ENCODE peak calls at places on chromosomes 7 and 10, in four cellular contexts. S is IMR-90, Y is fibroblast of lung, Z is choroid plexus epithelial cell. T is an unnamed sample.

GRCh38 chr10:132436861-132437410 is 39.9 kb downstream of the PWWP2B start:
- DNase-seq in S (no peak), Y (no peak), Z (no peak), T (no peak)

GRCh38 chr10:132700168-132701098 is 85.5 kb downstream of the NKX6-2 start:
- DNase-seq in Z (peak; percentile 55), Y (peak; percentile 65), S (peak; percentile 58), T (no peak)

GRCh38 chr7:44285561-44285960 is 39.8 kb downstream of the CAMK2B start:
- DNase-seq in Z (no peak), S (no peak), Y (no peak), T (no peak)

GRCh38 chr7:22725585-22725984 is 1.4 kb upstream of the IL6 start:
- DNase-seq in S (peak; percentile 48), Y (peak; percentile 60), Z (peak; percentile 51), T (no peak)

GRCh38 chr7:123285076-123285700 is 85.4 kb upstream of the SLC13A1 start:
- DNase-seq in Z (no peak), S (no peak), Y (no peak), T (no peak)

GRCh38 chr10:17199351-17199804 is 2.1 kb downstream of the TRDMT1 start:
- DNase-seq in Y (peak; percentile 81), Z (peak; percentile 79), S (peak; percentile 70), T (no peak)

GRCh38 chr7:134890246-134891240 is 95.8 kb upstream of the AGBL3 start:
- DNase-seq in S (peak; percentile 57), Y (peak; percentile 49), Z (peak; percentile 72), T (peak; percentile 46)

GRCh38 chr7:37643876-37644275 is 39.7 kb upstream of the GPR141 start:
- DNase-seq in S (no peak), Y (no peak), Z (no peak), T (no peak)

GRCh38 chr7:4013793-4014192 is 668.3 kb upstream of the FOXK1 start:
- DNase-seq in Y (no peak), S (no peak), Z (no peak), T (no peak)

GRCh38 chr10:91976324-91977051 is 52.9 kb downstream of the BTAF1 start:
- DNase-seq in Z (peak; percentile 9), Y (no peak), S (no peak), T (no peak)

GRCh38 chr10:525565-526315 is 163.7 kb downstream of the DIP2C start:
- DNase-seq in Z (no peak), S (peak; percentile 61), Y (no peak), T (no peak)

GRCh38 chr10:620417-620816 is 69.1 kb downstream of the DIP2C start:
- DNase-seq in S (no peak), Z (no peak), Y (no peak), T (no peak)

GRCh38 chr7:148156248-148156647 is 434.3 kb upstream of the C7orf33 start:
- DNase-seq in Z (peak; percentile 1), S (peak; percentile 1), Y (no peak), T (no peak)

GRCh38 chr10:126758867-126759266 is 88.4 kb upstream of the C10orf90 start:
- DNase-seq in Z (no peak), Y (no peak), S (no peak), T (no peak)

GRCh38 chr10:100359030-100359432 is 12.0 kb downstream of the SCD start:
- DNase-seq in Y (no peak), Z (no peak), S (no peak), T (no peak)

GRCh38 chr10:94138391-94138790 is 144.7 kb downstream of the PLCE1 start:
- DNase-seq in Y (peak; percentile 43), Z (peak; percentile 47), S (peak; percentile 87), T (no peak)

GRCh38 chr7:824664-825063 is 7.6 kb upstream of the SUN1 start:
- DNase-seq in S (no peak), Z (no peak), Y (no peak), T (no peak)

GRCh38 chr10:132733926-132734325 is 52.0 kb downstream of the NKX6-2 start:
- DNase-seq in Z (no peak), S (no peak), Y (no peak), T (no peak)

GRCh38 chr7:69105092-69105491 is 493.2 kb upstream of the AUTS2 start:
- DNase-seq in Y (no peak), Z (no peak), S (no peak), T (no peak)

GRCh38 chr10:43262043-43262901 is 4.6 kb downstream of the RASGEF1A start:
- DNase-seq in Y (no peak), Z (no peak), S (no peak), T (no peak)

GRCh38 chr10:35822316-35822715 is 180.2 kb upstream of the FZD8 start:
- DNase-seq in Z (peak; percentile 87), Y (peak; percentile 36), S (peak; percentile 54), T (peak; percentile 65)

GRCh38 chr10:97689637-97690036 is 2.6 kb upstream of the AVPI1 start:
- DNase-seq in S (peak; percentile 99), Y (peak; percentile 96), Z (peak; percentile 91), T (peak; percentile 99)

GRCh38 chr7:50533849-50534248 is 31.4 kb downstream of the DDC start:
- DNase-seq in Z (no peak), S (no peak), Y (no peak), T (no peak)

GRCh38 chr10:110859947-110860376 is 11.8 kb upstream of the PDCD4 start:
- DNase-seq in Z (peak; percentile 93), S (peak; percentile 72), Y (peak; percentile 80), T (no peak)

DNA sequence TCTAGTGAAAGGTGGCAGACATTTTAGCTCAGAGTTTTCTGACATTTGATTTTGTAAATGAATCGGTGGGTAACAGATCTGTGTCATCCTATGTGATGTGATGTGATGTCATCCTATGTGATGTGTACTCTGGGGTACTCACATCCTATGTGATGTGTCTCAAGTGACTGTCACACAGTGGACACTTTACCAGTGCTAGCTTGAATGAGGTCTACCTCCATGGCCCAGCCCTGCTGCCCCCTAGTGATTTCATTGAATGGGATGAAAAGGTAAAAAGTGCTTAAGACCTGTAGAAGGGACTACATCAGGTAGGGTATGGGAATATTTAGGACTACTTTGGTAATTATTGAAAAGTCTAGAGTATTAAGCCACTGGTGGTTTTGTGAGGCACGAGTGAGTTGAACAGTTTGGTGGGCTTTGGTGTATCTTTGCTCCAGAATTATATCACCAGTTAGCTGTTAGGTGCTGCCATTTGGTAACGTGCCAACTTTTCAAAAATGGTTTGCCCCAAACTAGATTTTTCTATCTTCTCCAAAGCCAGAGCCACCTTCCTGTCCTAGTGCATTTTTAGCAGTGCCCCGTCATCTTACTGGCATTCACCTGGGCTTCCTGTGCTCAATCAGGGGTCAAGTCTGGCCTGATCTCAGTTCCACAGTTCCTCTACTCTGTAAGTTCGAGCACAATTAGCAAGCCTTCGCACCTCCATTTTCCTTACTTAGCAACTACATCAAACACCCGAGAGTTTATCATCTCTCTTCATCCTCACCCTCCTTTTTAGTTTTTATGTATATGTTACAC is 9.7 kb downstream of the EIF4H start:
- DNase-seq in Z (no peak), Y (no peak), S (no peak), T (no peak)
- TF ChIP-seq CTCF in Z (peak; percentile 51), Y (peak; percentile 30), S (peak; percentile 16), T (peak; percentile 55)

GRCh38 chr10:120217736-120218135 is 239.3 kb upstream of the PLPP4 start:
- DNase-seq in Z (no peak), S (no peak), Y (no peak), T (no peak)

DNA sequence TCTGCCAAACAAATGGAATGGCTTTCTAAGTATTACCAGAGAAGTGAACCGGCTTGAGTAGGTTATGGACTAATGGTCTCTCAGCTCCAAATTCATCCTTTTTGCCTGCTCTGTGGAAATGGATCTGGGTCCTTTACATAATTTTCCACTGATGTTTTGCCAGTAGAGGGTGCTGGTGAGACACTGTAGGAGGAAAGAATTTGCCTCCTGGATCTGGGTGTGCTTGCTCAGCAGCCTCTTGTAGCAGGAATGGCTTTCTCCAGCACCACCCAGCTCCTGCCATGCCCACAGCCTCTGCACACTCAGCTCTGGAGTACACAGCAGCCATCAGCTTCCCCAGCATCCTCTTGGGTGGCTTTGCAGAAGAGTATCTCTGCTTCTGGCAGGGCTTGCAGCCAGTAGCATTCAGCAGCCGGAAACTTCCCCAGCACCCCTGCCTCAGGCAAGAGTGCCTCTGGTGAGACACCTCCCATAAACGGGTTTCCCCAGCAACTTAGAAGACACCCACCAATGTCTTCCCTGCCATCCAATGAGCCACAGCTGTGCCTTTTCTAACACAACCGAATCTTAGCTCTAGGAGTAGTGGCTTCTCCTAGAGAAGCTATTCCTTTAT is 235.0 kb upstream of the PLPP4 start:
- DNase-seq in S (no peak), Z (peak; percentile 79), Y (no peak), T (no peak)
- TF ChIP-seq CTCF in S (peak; percentile 20), Z (peak; percentile 76), Y (no peak), T (peak; percentile 78)

GRCh38 chr7:130930260-130930659 is 196.3 kb upstream of the KLF14 start:
- DNase-seq in Z (peak; percentile 48), S (peak; percentile 44), Y (no peak), T (no peak)
- TF ChIP-seq CTCF in Z (no peak), S (no peak), Y (no peak), T (no peak)

GRCh38 chr7:83365746-83366145 is 203.1 kb upstream of the PCLO start:
- DNase-seq in Y (peak; percentile 38), S (no peak), Z (peak; percentile 40), T (no peak)

GRCh38 chr7:83362786-83363185 is 200.1 kb upstream of the PCLO start:
- DNase-seq in Z (peak; percentile 60), S (no peak), Y (peak; percentile 36), T (no peak)

GRCh38 chr7:83366629-83367028 is 203.9 kb upstream of the PCLO start:
- DNase-seq in Z (peak; percentile 8), S (no peak), Y (peak; percentile 2), T (no peak)
- TF ChIP-seq CTCF in Z (peak; percentile 25), S (no peak), Y (no peak), T (peak; percentile 19)

GRCh38 chr10:120819366-120819765 is 31.8 kb upstream of the WDR11 start:
- DNase-seq in S (no peak), Z (no peak), Y (no peak), T (no peak)

GRCh38 chr10:120823251-120823650 is 27.9 kb upstream of the WDR11 start:
- DNase-seq in S (no peak), Z (no peak), Y (no peak), T (no peak)

GRCh38 chr10:120813085-120813484 is 38.1 kb upstream of the WDR11 start:
- DNase-seq in Z (no peak), Y (no peak), S (no peak), T (no peak)

GRCh38 chr10:120818301-120818700 is 32.9 kb upstream of the WDR11 start:
- DNase-seq in S (no peak), Y (no peak), Z (no peak), T (no peak)
- TF ChIP-seq CTCF in S (no peak), Y (no peak), Z (no peak), T (no peak)

GRCh38 chr7:149790146-149790548 is 16.8 kb upstream of the ZNF467 start:
- DNase-seq in S (no peak), Z (peak; percentile 20), Y (no peak), T (no peak)
- TF ChIP-seq CTCF in S (peak; percentile 38), Z (peak; percentile 50), Y (peak; percentile 44), T (peak; percentile 56)

GRCh38 chr10:77501846-77502251 is 135.8 kb downstream of the KCNMA1 start:
- DNase-seq in Z (no peak), Y (peak; percentile 32), S (peak; percentile 66), T (no peak)
- TF ChIP-seq CTCF in Z (peak; percentile 10), Y (peak; percentile 9), S (no peak), T (peak; percentile 9)

T was measured in retinal pigment epithelial cell.